ENCODE peak calls at places on chromosomes 12 and 14, in eight cellular contexts. Z is NCI-H2029 treated with DMSO at 0.1 percent for 48 hours, D is AG08395, S is tibial artery, T is germinal center, R is hypothalamus, I is cardiac muscle cell, H is astrocyte of the spinal cord. A is an unnamed sample.

GRCh38 chr14:74308695-74309094 is 6.0 kb upstream of the ABCD4 start:
- DNase-seq in Z (no peak), D (no peak), S (no peak), T (no peak), R (no peak), I (no peak), H (no peak), A (no peak)

GRCh38 chr14:98321838-98322237 is 950.2 kb downstream of the BCL11B start:
- DNase-seq in Z (no peak), D (no peak), S (no peak), T (no peak), R (no peak), I (no peak), H (no peak), A (no peak)

GRCh38 chr12:52060498-52061177 is 9.1 kb upstream of the ATG101 start:
- DNase-seq in Z (no peak), D (no peak), S (no peak), T (no peak), R (no peak), I (no peak), H (no peak), A (no peak)

GRCh38 chr12:47975816-47976215 is 12.4 kb downstream of the TMEM106C start:
- DNase-seq in Z (no peak), D (no peak), S (no peak), T (no peak), R (no peak), I (no peak), H (no peak), A (no peak)

GRCh38 chr12:108103517-108103916 is 25.6 kb upstream of the WSCD2 start:
- DNase-seq in Z (no peak), D (no peak), S (no peak), T (no peak), R (no peak), I (no peak), H (no peak), A (no peak)

GRCh38 chr12:120261951-120262851 is 3.3 kb downstream of the PXN start:
- DNase-seq in Z (no peak), D (no peak), S (peak), T (no peak), R (peak), I (no peak), H (no peak), A (no peak)

GRCh38 chr14:95891742-95892141 is 15.1 kb downstream of the TUNAR start:
- DNase-seq in Z (no peak), D (peak), S (no peak), T (no peak), R (no peak), I (no peak), H (peak), A (no peak)

GRCh38 chr12:124369055-124369900 is 74.4 kb downstream of the RFLNA start:
- DNase-seq in Z (no peak), D (peak), S (peak), T (no peak), R (peak), I (no peak), H (peak), A (no peak)

GRCh38 chr14:33017016-33017415 is 78.3 kb downstream of the NPAS3 start:
- DNase-seq in Z (no peak), D (no peak), S (no peak), T (no peak), R (no peak), I (no peak), H (no peak), A (no peak)

GRCh38 chr12:79274571-79275064 is 410.0 kb downstream of the SYT1 start:
- DNase-seq in Z (peak), D (no peak), S (no peak), T (no peak), R (no peak), I (no peak), H (no peak), A (no peak)

GRCh38 chr12:115109863-115110262 is 425.9 kb upstream of the TBX3 start:
- DNase-seq in Z (no peak), D (no peak), S (no peak), T (no peak), R (no peak), I (no peak), H (no peak), A (no peak)

GRCh38 chr14:33555710-33556350 is 395.0 kb downstream of the EGLN3 start:
- DNase-seq in Z (no peak), D (no peak), S (no peak), T (no peak), R (no peak), I (no peak), H (peak), A (no peak)

GRCh38 chr14:90903101-90903500 is 86.9 kb upstream of the TTC7B start:
- DNase-seq in Z (no peak), D (peak), S (peak), T (peak), R (peak), I (peak), H (peak), A (peak)

GRCh38 chr12:1013618-1014489 is 22.8 kb downstream of the ERC1 start:
- DNase-seq in Z (no peak), D (no peak), S (peak), T (no peak), R (no peak), I (no peak), H (peak), A (no peak)

GRCh38 chr12:24955389-24955788 is 6.5 kb upstream of the BCAT1 start:
- DNase-seq in Z (no peak), D (no peak), S (no peak), T (no peak), R (no peak), I (no peak), H (peak), A (no peak)

GRCh38 chr12:116172224-116172849 is 105.2 kb downstream of the MED13L start:
- DNase-seq in Z (no peak), D (no peak), S (no peak), T (peak), R (no peak), I (no peak), H (no peak), A (no peak)

GRCh38 chr12:88336071-88336768 is 194.1 kb downstream of the TMTC3 start:
- DNase-seq in Z (no peak), D (no peak), S (no peak), T (no peak), R (no peak), I (peak), H (no peak), A (no peak)

GRCh38 chr12:129069886-129070285 is 216.6 kb downstream of the GLT1D1 start:
- DNase-seq in Z (no peak), D (no peak), S (no peak), T (no peak), R (no peak), I (no peak), H (no peak), A (no peak)

GRCh38 chr14:66038214-66038977 is 447.8 kb upstream of the CCDC196 start:
- DNase-seq in Z (no peak), D (peak), S (peak), T (no peak), R (no peak), I (no peak), H (no peak), A (peak)

A was measured in AML-193.